ENCODE peak calls at places on chromosome 21, in ten cellular contexts. One of them, this sample, is unnamed.
A peak's percentile ranks its signal among the peaks of the same experiment; 100 is the strongest.

GRCh38 chr21:39633043-39633442 is 20.3 kb downstream of the B3GALT5 start:
- DNase-seq in AG09319: no peak
- DNase-seq in esophagus squamous epithelium: no peak
- DNase-seq in T follicular helper cell: no peak
- DNase-seq in AG08396: no peak
- DNase-seq in activated T-cell treated with anti-CD3 and anti-CD28 coated beads, Interleukin-2, amount 50 U/mL, for 48 hours: no peak
- DNase-seq in mucosa of descending colon: no peak
- DNase-seq in hypothalamus: no peak
- DNase-seq in osteocyte: no peak
- DNase-seq in psoas muscle: no peak
- DNase-seq in this sample: no peak

GRCh38 chr21:33259995-33260394 is 6.2 kb upstream of the IL10RB start:
- DNase-seq in AG08396: no peak
- DNase-seq in esophagus squamous epithelium: no peak
- DNase-seq in AG09319: no peak
- DNase-seq in osteocyte: peak; percentile 51
- DNase-seq in hypothalamus: peak; percentile 11
- DNase-seq in mucosa of descending colon: peak; percentile 28
- DNase-seq in psoas muscle: no peak
- DNase-seq in T follicular helper cell: no peak
- DNase-seq in activated T-cell treated with anti-CD3 and anti-CD28 coated beads, Interleukin-2, amount 50 U/mL, for 48 hours: no peak
- DNase-seq in this sample: no peak

GRCh38 chr21:39843916-39844315 is 23.3 kb upstream of the PCP4 start:
- DNase-seq in AG08396: no peak
- DNase-seq in mucosa of descending colon: no peak
- DNase-seq in osteocyte: no peak
- DNase-seq in esophagus squamous epithelium: no peak
- DNase-seq in activated T-cell treated with anti-CD3 and anti-CD28 coated beads, Interleukin-2, amount 50 U/mL, for 48 hours: no peak
- DNase-seq in AG09319: no peak
- DNase-seq in hypothalamus: no peak
- DNase-seq in psoas muscle: no peak
- DNase-seq in T follicular helper cell: no peak
- DNase-seq in this sample: no peak

GRCh38 chr21:33027401-33028185 is 1.9 kb downstream of the OLIG2 start:
- DNase-seq in hypothalamus: no peak
- DNase-seq in esophagus squamous epithelium: no peak
- DNase-seq in T follicular helper cell: no peak
- DNase-seq in AG09319: no peak
- DNase-seq in mucosa of descending colon: no peak
- DNase-seq in psoas muscle: no peak
- DNase-seq in AG08396: peak; percentile 36
- DNase-seq in activated T-cell treated with anti-CD3 and anti-CD28 coated beads, Interleukin-2, amount 50 U/mL, for 48 hours: peak; percentile 44
- DNase-seq in osteocyte: no peak
- DNase-seq in this sample: no peak

GRCh38 chr21:41634211-41634694 is 126.3 kb upstream of the TMPRSS2 start:
- DNase-seq in hypothalamus: no peak
- DNase-seq in T follicular helper cell: no peak
- DNase-seq in AG08396: no peak
- DNase-seq in osteocyte: no peak
- DNase-seq in AG09319: no peak
- DNase-seq in psoas muscle: no peak
- DNase-seq in mucosa of descending colon: peak; percentile 39
- DNase-seq in activated T-cell treated with anti-CD3 and anti-CD28 coated beads, Interleukin-2, amount 50 U/mL, for 48 hours: no peak
- DNase-seq in esophagus squamous epithelium: no peak
- DNase-seq in this sample: no peak

GRCh38 chr21:39375446-39375845 is 26.6 kb upstream of the HMGN1 start:
- DNase-seq in T follicular helper cell: no peak
- DNase-seq in AG09319: no peak
- DNase-seq in mucosa of descending colon: no peak
- DNase-seq in AG08396: no peak
- DNase-seq in psoas muscle: no peak
- DNase-seq in esophagus squamous epithelium: no peak
- DNase-seq in activated T-cell treated with anti-CD3 and anti-CD28 coated beads, Interleukin-2, amount 50 U/mL, for 48 hours: no peak
- DNase-seq in osteocyte: no peak
- DNase-seq in hypothalamus: no peak
- DNase-seq in this sample: no peak

GRCh38 chr21:31888936-31889371 is 16.1 kb downstream of the HUNK start:
- DNase-seq in hypothalamus: no peak
- DNase-seq in activated T-cell treated with anti-CD3 and anti-CD28 coated beads, Interleukin-2, amount 50 U/mL, for 48 hours: no peak
- DNase-seq in AG08396: no peak
- DNase-seq in esophagus squamous epithelium: no peak
- DNase-seq in AG09319: no peak
- DNase-seq in mucosa of descending colon: no peak
- DNase-seq in psoas muscle: no peak
- DNase-seq in osteocyte: no peak
- DNase-seq in T follicular helper cell: no peak
- DNase-seq in this sample: no peak

GRCh38 chr21:15848632-15849031 is 118.8 kb downstream of the USP25 start:
- DNase-seq in esophagus squamous epithelium: no peak
- DNase-seq in AG08396: peak; percentile 8
- DNase-seq in activated T-cell treated with anti-CD3 and anti-CD28 coated beads, Interleukin-2, amount 50 U/mL, for 48 hours: no peak
- DNase-seq in hypothalamus: no peak
- DNase-seq in mucosa of descending colon: no peak
- DNase-seq in osteocyte: no peak
- DNase-seq in T follicular helper cell: no peak
- DNase-seq in AG09319: no peak
- DNase-seq in psoas muscle: no peak
- DNase-seq in this sample: no peak

GRCh38 chr21:16775056-16775455 is 737.8 kb upstream of the CXADR start:
- DNase-seq in T follicular helper cell: no peak
- DNase-seq in mucosa of descending colon: no peak
- DNase-seq in esophagus squamous epithelium: no peak
- DNase-seq in activated T-cell treated with anti-CD3 and anti-CD28 coated beads, Interleukin-2, amount 50 U/mL, for 48 hours: no peak
- DNase-seq in AG08396: no peak
- DNase-seq in psoas muscle: no peak
- DNase-seq in AG09319: no peak
- DNase-seq in hypothalamus: peak; percentile 51
- DNase-seq in osteocyte: no peak
- DNase-seq in this sample: no peak

GRCh38 chr21:44461438-44462089 is 6.3 kb downstream of the LRRC3 start:
- DNase-seq in hypothalamus: no peak
- DNase-seq in AG08396: no peak
- DNase-seq in activated T-cell treated with anti-CD3 and anti-CD28 coated beads, Interleukin-2, amount 50 U/mL, for 48 hours: no peak
- DNase-seq in esophagus squamous epithelium: no peak
- DNase-seq in T follicular helper cell: no peak
- DNase-seq in AG09319: no peak
- DNase-seq in osteocyte: no peak
- DNase-seq in mucosa of descending colon: no peak
- DNase-seq in psoas muscle: no peak
- DNase-seq in this sample: peak; percentile 64

GRCh38 chr21:35783686-35784085 is 276.6 kb downstream of the SETD4 start:
- DNase-seq in hypothalamus: no peak
- DNase-seq in esophagus squamous epithelium: no peak
- DNase-seq in T follicular helper cell: no peak
- DNase-seq in osteocyte: no peak
- DNase-seq in activated T-cell treated with anti-CD3 and anti-CD28 coated beads, Interleukin-2, amount 50 U/mL, for 48 hours: no peak
- DNase-seq in mucosa of descending colon: no peak
- DNase-seq in AG09319: no peak
- DNase-seq in psoas muscle: no peak
- DNase-seq in AG08396: no peak
- DNase-seq in this sample: no peak

GRCh38 chr21:45504516-45505415 is 37.5 kb downstream of the SLC19A1 start:
- DNase-seq in AG09319: no peak
- DNase-seq in psoas muscle: peak; percentile 41
- DNase-seq in AG08396: no peak
- DNase-seq in mucosa of descending colon: no peak
- DNase-seq in osteocyte: no peak
- DNase-seq in activated T-cell treated with anti-CD3 and anti-CD28 coated beads, Interleukin-2, amount 50 U/mL, for 48 hours: no peak
- DNase-seq in hypothalamus: no peak
- DNase-seq in esophagus squamous epithelium: no peak
- DNase-seq in T follicular helper cell: no peak
- DNase-seq in this sample: peak; percentile 25

GRCh38 chr21:44582055-44582454 is 1.7 kb upstream of the KRTAP10-5 start:
- DNase-seq in esophagus squamous epithelium: no peak
- DNase-seq in hypothalamus: no peak
- DNase-seq in osteocyte: peak; percentile 67
- DNase-seq in mucosa of descending colon: no peak
- DNase-seq in activated T-cell treated with anti-CD3 and anti-CD28 coated beads, Interleukin-2, amount 50 U/mL, for 48 hours: no peak
- DNase-seq in T follicular helper cell: no peak
- DNase-seq in psoas muscle: no peak
- DNase-seq in AG08396: no peak
- DNase-seq in AG09319: no peak
- DNase-seq in this sample: no peak

GRCh38 chr21:41419921-41420862 is 5.8 kb upstream of the MX1 start:
- DNase-seq in psoas muscle: peak; percentile 82
- DNase-seq in AG08396: peak; percentile 89
- DNase-seq in osteocyte: peak; percentile 91
- DNase-seq in activated T-cell treated with anti-CD3 and anti-CD28 coated beads, Interleukin-2, amount 50 U/mL, for 48 hours: peak; percentile 55
- DNase-seq in hypothalamus: peak; percentile 70
- DNase-seq in T follicular helper cell: peak; percentile 26
- DNase-seq in AG09319: peak; percentile 72
- DNase-seq in mucosa of descending colon: peak; percentile 91
- DNase-seq in esophagus squamous epithelium: no peak
- DNase-seq in this sample: peak; percentile 85

GRCh38 chr21:43639470-43640178 is 19.7 kb downstream of the HSF2BP start:
- DNase-seq in AG09319: peak; percentile 55
- DNase-seq in esophagus squamous epithelium: no peak
- DNase-seq in activated T-cell treated with anti-CD3 and anti-CD28 coated beads, Interleukin-2, amount 50 U/mL, for 48 hours: no peak
- DNase-seq in AG08396: no peak
- DNase-seq in mucosa of descending colon: no peak
- DNase-seq in psoas muscle: no peak
- DNase-seq in T follicular helper cell: no peak
- DNase-seq in osteocyte: no peak
- DNase-seq in hypothalamus: no peak
- DNase-seq in this sample: no peak

GRCh38 chr21:41759214-41759840 is 7.5 kb downstream of the RIPK4 start:
- DNase-seq in activated T-cell treated with anti-CD3 and anti-CD28 coated beads, Interleukin-2, amount 50 U/mL, for 48 hours: no peak
- DNase-seq in AG08396: no peak
- DNase-seq in esophagus squamous epithelium: no peak
- DNase-seq in osteocyte: no peak
- DNase-seq in hypothalamus: no peak
- DNase-seq in AG09319: no peak
- DNase-seq in mucosa of descending colon: no peak
- DNase-seq in psoas muscle: no peak
- DNase-seq in T follicular helper cell: no peak
- DNase-seq in this sample: no peak

GRCh38 chr21:42507418-42507817 is 6.2 kb upstream of the SLC37A1 start:
- DNase-seq in mucosa of descending colon: no peak
- DNase-seq in AG09319: no peak
- DNase-seq in AG08396: no peak
- DNase-seq in psoas muscle: no peak
- DNase-seq in hypothalamus: no peak
- DNase-seq in esophagus squamous epithelium: no peak
- DNase-seq in activated T-cell treated with anti-CD3 and anti-CD28 coated beads, Interleukin-2, amount 50 U/mL, for 48 hours: no peak
- DNase-seq in osteocyte: no peak
- DNase-seq in T follicular helper cell: no peak
- DNase-seq in this sample: no peak

This sample was measured in left ventricle myocardium superior.